ENCODE peak calls at places on chromosomes 4 and X, in five cellular contexts. One of them, this sample, is unnamed.

GRCh38 chr4:102500371-102501175 is 586 bp upstream of the NFKB1 start:
- DNase-seq in uterus: peak
- DNase-seq in NCI-H446 treated with DMSO at 0.1 percent for 48 hours: peak
- DNase-seq in lower leg skin: peak
- DNase-seq in nephron progenitor cell: peak
- DNase-seq in this sample: peak

GRCh38 chr4:30380404-30380998 is 339.7 kb upstream of the PCDH7 start:
- DNase-seq in uterus: no peak
- DNase-seq in NCI-H446 treated with DMSO at 0.1 percent for 48 hours: peak
- DNase-seq in lower leg skin: no peak
- DNase-seq in nephron progenitor cell: peak
- DNase-seq in this sample: peak

GRCh38 chrX:41334866-41335589 is 1.1 kb downstream of the DDX3X start:
- DNase-seq in uterus: peak
- DNase-seq in NCI-H446 treated with DMSO at 0.1 percent for 48 hours: no peak
- DNase-seq in lower leg skin: peak
- DNase-seq in nephron progenitor cell: peak
- DNase-seq in this sample: no peak

GRCh38 chrX:129653985-129654651 is 638 bp downstream of the APLN start:
- DNase-seq in uterus: peak
- DNase-seq in NCI-H446 treated with DMSO at 0.1 percent for 48 hours: no peak
- DNase-seq in lower leg skin: peak
- DNase-seq in nephron progenitor cell: peak
- DNase-seq in this sample: no peak

GRCh38 chrX:53266175-53266574 is 15.2 kb downstream of the IQSEC2 start:
- DNase-seq in uterus: no peak
- DNase-seq in NCI-H446 treated with DMSO at 0.1 percent for 48 hours: no peak
- DNase-seq in lower leg skin: no peak
- DNase-seq in nephron progenitor cell: no peak
- DNase-seq in this sample: no peak

GRCh38 chrX:120358687-120359086 is 3.2 kb upstream of the ATP1B4 start:
- DNase-seq in uterus: no peak
- DNase-seq in NCI-H446 treated with DMSO at 0.1 percent for 48 hours: no peak
- DNase-seq in lower leg skin: no peak
- DNase-seq in nephron progenitor cell: peak
- DNase-seq in this sample: no peak

GRCh38 chrX:2185341-2186082 is 315.3 kb downstream of the DHRSX start:
- DNase-seq in uterus: no peak
- DNase-seq in NCI-H446 treated with DMSO at 0.1 percent for 48 hours: no peak
- DNase-seq in lower leg skin: no peak
- DNase-seq in nephron progenitor cell: no peak
- DNase-seq in this sample: no peak

GRCh38 chr4:128241425-128241913 is 46.1 kb downstream of the PGRMC2 start:
- DNase-seq in uterus: no peak
- DNase-seq in NCI-H446 treated with DMSO at 0.1 percent for 48 hours: peak
- DNase-seq in lower leg skin: no peak
- DNase-seq in nephron progenitor cell: no peak
- DNase-seq in this sample: no peak

GRCh38 chrX:1224954-1225353 is 12.5 kb upstream of the CRLF2 start:
- DNase-seq in uterus: no peak
- DNase-seq in NCI-H446 treated with DMSO at 0.1 percent for 48 hours: no peak
- DNase-seq in lower leg skin: peak
- DNase-seq in nephron progenitor cell: no peak
- DNase-seq in this sample: no peak

GRCh38 chr4:173525118-173526033 is 4.7 kb downstream of the HAND2 start:
- DNase-seq in uterus: peak
- DNase-seq in NCI-H446 treated with DMSO at 0.1 percent for 48 hours: no peak
- DNase-seq in lower leg skin: no peak
- DNase-seq in nephron progenitor cell: peak
- DNase-seq in this sample: no peak

GRCh38 chr4:23835814-23836478 is 53.9 kb downstream of the PPARGC1A start:
- DNase-seq in uterus: no peak
- DNase-seq in NCI-H446 treated with DMSO at 0.1 percent for 48 hours: no peak
- DNase-seq in lower leg skin: no peak
- DNase-seq in nephron progenitor cell: no peak
- DNase-seq in this sample: no peak

GRCh38 chr4:6372649-6373525 is 99.5 kb downstream of the PPP2R2C start:
- DNase-seq in uterus: no peak
- DNase-seq in NCI-H446 treated with DMSO at 0.1 percent for 48 hours: no peak
- DNase-seq in lower leg skin: no peak
- DNase-seq in nephron progenitor cell: no peak
- DNase-seq in this sample: no peak

GRCh38 chrX:132331000-132331399 is 111.8 kb upstream of the RAP2C start:
- DNase-seq in uterus: no peak
- DNase-seq in NCI-H446 treated with DMSO at 0.1 percent for 48 hours: no peak
- DNase-seq in lower leg skin: no peak
- DNase-seq in nephron progenitor cell: no peak
- DNase-seq in this sample: no peak

GRCh38 chrX:150201841-150202240 is 161.3 kb upstream of the MAMLD1 start:
- DNase-seq in uterus: no peak
- DNase-seq in NCI-H446 treated with DMSO at 0.1 percent for 48 hours: no peak
- DNase-seq in lower leg skin: no peak
- DNase-seq in nephron progenitor cell: no peak
- DNase-seq in this sample: no peak

This sample was measured in AML-193.